ENCODE peak calls at places on chromosomes 4 and X, in six cellular contexts. S is IMR-90, F is H1, P is mesendoderm, U is neuronal stem cell, Q is mesenchymal stem cell. E is an unnamed sample.

GRCh38 chr4:42654606-42655005 is 2.3 kb downstream of the ATP8A1 start:
- DNase-seq in S (peak; percentile 50), F (no peak), P (peak; percentile 28), U (no peak), Q (peak; percentile 62), E (no peak)

GRCh38 chr4:92303621-92304027 is at the start of gene GRID2:
- DNase-seq in S (peak; percentile 2), F (peak; percentile 80), P (peak; percentile 92), U (peak; percentile 38), Q (peak; percentile 0), E (peak; percentile 78)

GRCh38 chr4:63663870-63664269 is 745.4 kb downstream of the TECRL start:
- DNase-seq in S (no peak), F (no peak), P (no peak), U (no peak), Q (no peak), E (no peak)

GRCh38 chr4:139007640-139008039 is 7.9 kb upstream of the NOCT start:
- DNase-seq in S (no peak), F (no peak), P (no peak), U (no peak), Q (no peak), E (no peak)

GRCh38 chr4:52098618-52099017 is 47.5 kb downstream of the SPATA18 start:
- DNase-seq in S (no peak), F (no peak), P (no peak), U (no peak), Q (no peak), E (no peak)

GRCh38 chrX:49300703-49301102 is 2.7 kb upstream of the GAGE10 start:
- DNase-seq in S (no peak), F (no peak), P (no peak), U (no peak), Q (no peak), E (no peak)

GRCh38 chrX:70479970-70480659 is 35.5 kb downstream of the DLG3 start:
- DNase-seq in S (no peak), F (no peak), P (peak; percentile 34), U (no peak), Q (no peak), E (peak; percentile 36)

GRCh38 chrX:4844376-4844775 is 1130.9 kb upstream of the PRKX start:
- DNase-seq in S (no peak), F (no peak), P (no peak), U (no peak), Q (no peak), E (no peak)

GRCh38 chrX:124263743-124264142 is 68.7 kb upstream of the TEX13D start:
- DNase-seq in S (no peak), F (no peak), P (no peak), U (no peak), Q (no peak), E (no peak)

GRCh38 chr4:159006202-159006601 is 96.7 kb upstream of the RAPGEF2 start:
- DNase-seq in S (peak; percentile 48), F (no peak), P (no peak), U (no peak), Q (peak; percentile 52), E (no peak)

GRCh38 chrX:45143455-45143854 is 57.2 kb downstream of the DIPK2B start:
- DNase-seq in S (no peak), F (no peak), P (no peak), U (no peak), Q (no peak), E (no peak)

GRCh38 chr4:5788144-5788543 is 77.1 kb downstream of the EVC start:
- DNase-seq in S (no peak), F (peak; percentile 17), P (no peak), U (no peak), Q (no peak), E (peak; percentile 10)

GRCh38 chr4:153267915-153268694 is 63.9 kb downstream of the TRIM2 start:
- DNase-seq in S (no peak), F (no peak), P (no peak), U (no peak), Q (no peak), E (no peak)

GRCh38 chr4:8747467-8747841 is 124.2 kb downstream of the HMX1 start:
- DNase-seq in S (no peak), F (peak; percentile 49), P (no peak), U (no peak), Q (no peak), E (no peak)

GRCh38 chr4:143667461-143667860 is 33.0 kb downstream of the FREM3 start:
- DNase-seq in S (peak; percentile 1), F (no peak), P (no peak), U (no peak), Q (no peak), E (no peak)

GRCh38 chrX:13495232-13495631 is 74.2 kb upstream of the EGFL6 start:
- DNase-seq in S (no peak), F (no peak), P (no peak), U (no peak), Q (no peak), E (no peak)

GRCh38 chr4:168560835-168561210 is 64.0 kb downstream of the PALLD start:
- DNase-seq in S (no peak), F (no peak), P (no peak), U (no peak), Q (no peak), E (no peak)

GRCh38 chr4:113049421-113050355 is at the start of gene ANK2:
- DNase-seq in S (no peak), F (peak; percentile 67), P (peak; percentile 96), U (peak; percentile 85), Q (no peak), E (peak; percentile 87)

GRCh38 chrX:11239230-11239629 is 54.0 kb upstream of the AMELX start:
- DNase-seq in S (peak; percentile 77), F (no peak), P (no peak), U (no peak), Q (peak; percentile 77), E (no peak)

GRCh38 chr4:152363086-152363485 is 172.8 kb downstream of the FBXW7 start:
- DNase-seq in S (peak; percentile 66), F (no peak), P (no peak), U (no peak), Q (peak; percentile 13), E (no peak)

GRCh38 chrX:31331928-31332327 is 260.1 kb upstream of the FTHL17 start:
- DNase-seq in S (no peak), F (no peak), P (no peak), U (no peak), Q (no peak), E (no peak)

GRCh38 chr4:56408978-56409377 is 21.7 kb upstream of the AASDH start:
- DNase-seq in S (no peak), F (no peak), P (no peak), U (no peak), Q (no peak), E (no peak)

GRCh38 chrX:74529311-74529710 is 85.1 kb downstream of the RLIM start:
- DNase-seq in S (no peak), F (no peak), P (no peak), U (no peak), Q (no peak), E (no peak)

GRCh38 chr4:22498866-22499265 is 17.0 kb downstream of the ADGRA3 start:
- DNase-seq in S (no peak), F (no peak), P (peak; percentile 40), U (no peak), Q (no peak), E (no peak)

GRCh38 chrX:84933956-84934556 is 69.6 kb upstream of the APOOL start:
- DNase-seq in S (no peak), F (no peak), P (no peak), U (no peak), Q (no peak), E (no peak)

DNA sequence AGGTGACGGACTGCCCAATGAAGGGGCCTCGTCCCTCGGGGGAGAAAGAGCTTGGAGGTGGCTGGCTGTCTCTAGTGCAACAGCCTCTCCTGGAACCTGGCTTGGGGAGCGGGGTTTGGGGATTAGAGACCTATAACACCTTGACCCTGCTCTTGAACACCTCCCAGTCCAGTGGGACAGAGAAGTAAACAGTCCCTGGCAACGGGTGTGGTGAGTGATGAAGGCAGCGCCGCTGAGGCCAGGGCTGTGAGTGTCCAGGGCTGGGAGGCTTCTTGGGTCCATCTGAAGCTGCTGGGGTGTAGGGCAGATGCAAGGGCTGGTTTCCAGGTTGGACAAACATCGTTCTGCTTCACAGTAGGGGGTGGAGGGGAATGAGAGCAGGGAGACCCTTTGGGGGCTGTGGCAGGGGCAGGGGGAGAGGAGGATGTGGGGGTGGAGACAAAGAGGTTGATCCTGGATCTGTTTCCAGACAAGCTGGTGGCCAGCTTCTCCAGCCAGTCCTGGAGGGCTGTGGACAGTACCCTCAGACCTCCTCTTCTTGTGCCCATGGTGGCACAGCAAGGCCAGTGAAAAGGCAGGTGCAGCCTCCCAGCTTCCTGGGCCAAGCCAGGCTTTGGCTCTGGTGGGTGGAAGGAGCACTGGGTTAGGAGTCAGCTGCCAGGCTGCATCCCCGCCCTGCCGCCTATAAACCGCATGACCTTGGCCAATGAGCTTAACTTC is 3.8 kb downstream of the NSG1 start:
- DNase-seq in S (no peak), F (no peak), P (no peak), U (no peak), Q (no peak), E (no peak)
- H3K27me3 ChIP-seq in S (peaks cover 73% of the 10 kb centered on the region), F (peaks cover 14% of the 10 kb centered on the region), P (peaks cover 14% of the 10 kb centered on the region), U (peaks cover 75% of the 10 kb centered on the region), Q (peaks cover 97% of the 10 kb centered on the region), E (peaks cover 2% of the 10 kb centered on the region)

DNA sequence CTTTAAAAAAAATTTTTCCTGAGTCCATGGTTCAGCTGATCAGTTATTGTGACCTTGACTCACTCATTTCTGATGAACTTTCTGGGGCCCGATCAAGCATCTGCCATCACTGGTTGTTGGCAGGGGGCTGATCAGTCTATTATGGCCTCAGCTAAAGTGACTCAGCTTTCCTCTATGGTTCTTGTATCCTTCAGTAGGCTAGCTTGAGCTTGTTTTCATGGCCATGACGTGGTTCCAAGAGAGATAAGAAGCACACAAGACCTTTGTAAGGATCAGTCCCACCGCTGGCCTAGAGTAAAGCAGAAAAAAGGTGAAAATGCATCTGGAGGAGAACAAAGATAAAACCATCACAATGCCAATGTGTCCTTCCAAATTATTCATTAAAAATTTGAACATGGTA is 29.8 kb upstream of the EPGN start:
- DNase-seq in S (no peak), F (no peak), P (no peak), U (no peak), Q (no peak), E (no peak)
- H2AK5ac ChIP-seq in S (no peak overlapping the region), F (no peak overlapping the region), P (no peak overlapping the region), U (no peak overlapping the region), Q (no peak overlapping the region), E (no peak overlapping the region)

GRCh38 chr4:3124070-3124767 is 49.7 kb downstream of the HTT start:
- DNase-seq in S (no peak), F (no peak), P (no peak), U (no peak), Q (peak; percentile 68), E (no peak)
- H3K27me3 ChIP-seq in S (no peaks in the 10 kb centered on the region), F (no peaks in the 10 kb centered on the region), P (no peaks in the 10 kb centered on the region), U (no peaks in the 10 kb centered on the region), Q (no peaks in the 10 kb centered on the region), E (no peaks in the 10 kb centered on the region)

DNA sequence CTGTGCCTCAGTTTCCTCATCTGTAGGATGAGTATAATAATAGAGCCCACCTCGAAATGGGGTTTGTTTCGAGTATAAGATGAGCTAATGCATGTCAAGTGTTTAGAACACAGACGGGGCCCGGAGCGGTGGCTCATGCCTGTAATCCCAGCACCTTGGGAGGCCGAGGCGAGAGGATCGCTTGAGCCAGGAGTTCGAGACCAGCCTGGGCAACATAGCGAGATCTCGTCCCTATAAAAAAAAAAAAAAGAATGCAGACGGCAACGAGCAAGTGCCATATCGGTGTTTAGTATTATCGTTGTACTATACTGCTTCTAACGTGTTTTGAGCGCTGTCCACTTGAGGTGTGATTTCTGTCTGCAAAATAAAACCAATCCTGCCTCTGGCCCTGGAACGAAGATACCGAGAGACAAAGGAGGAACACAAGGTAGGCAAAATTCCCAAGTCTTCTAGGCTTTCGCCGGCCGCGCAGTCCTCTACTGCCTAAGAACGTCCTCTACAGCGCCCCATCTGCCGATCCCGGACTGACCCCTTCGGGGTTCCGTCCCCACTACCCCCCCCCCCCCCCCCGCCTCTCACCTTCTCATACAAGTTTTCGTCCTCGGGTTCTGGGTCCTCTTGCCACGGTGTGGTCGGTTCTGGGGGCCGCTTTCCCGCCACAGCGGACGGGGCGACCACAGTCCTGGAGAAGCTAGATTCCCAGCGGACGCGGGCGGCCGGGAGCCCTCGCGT is 442 bp downstream of the NDUFB11 start:
- DNase-seq in S (peak; percentile 16), F (no peak), P (no peak), U (no peak), Q (peak; percentile 61), E (no peak)
- H2AK5ac ChIP-seq in S (peak overlapping the region; percentile 56), F (peak overlapping the region; percentile 39), P (no peak overlapping the region), U (no peak overlapping the region), Q (no peak overlapping the region), E (no peak overlapping the region)

E was measured in H9.